ENCODE peak calls at places on chromosomes 4 and X, in five cellular contexts. L is HCT116, W is PC-3, M is OCI-LY7, I is GM23338. S is an unnamed sample. For H3K9me2, the result is how much of the 10 kb centered on the place peaks cover.

GRCh38 chr4:54229631-54230478 is 762 bp downstream of the PDGFRA start:
- DNase-seq in L (no peak), W (no peak), M (no peak), I (peak), S (peak)

GRCh38 chrX:104315555-104315954 is 60.8 kb upstream of the ESX1 start:
- DNase-seq in L (no peak), W (peak), M (no peak), I (no peak), S (peak)

GRCh38 chr4:179709961-179710624 is 2267.9 kb upstream of the AGA start:
- DNase-seq in L (no peak), W (no peak), M (no peak), I (peak), S (no peak)

GRCh38 chr4:95601342-95601741 is 52.6 kb upstream of the UNC5C start:
- DNase-seq in L (no peak), W (no peak), M (no peak), I (no peak), S (no peak)

GRCh38 chrX:40736170-40736505 is 796 bp upstream of the MED14 start:
- DNase-seq in L (no peak), W (peak), M (peak), I (no peak), S (no peak)

GRCh38 chr4:14178421-14178820 is 550.9 kb upstream of the BOD1L1 start:
- DNase-seq in L (no peak), W (peak), M (peak), I (peak), S (peak)

GRCh38 chr4:174107749-174108354 is 175.6 kb downstream of the FBXO8 start:
- DNase-seq in L (no peak), W (no peak), M (no peak), I (peak), S (no peak)

GRCh38 chr4:99722006-99722405 is 64.4 kb upstream of the C4orf54 start:
- DNase-seq in L (no peak), W (no peak), M (no peak), I (no peak), S (no peak)

GRCh38 chr4:87313756-87314155 is 8.9 kb downstream of the HSD17B13 start:
- DNase-seq in L (no peak), W (no peak), M (no peak), I (no peak), S (no peak)

GRCh38 chr4:16418814-16419213 is 192.5 kb upstream of the TAPT1 start:
- DNase-seq in L (no peak), W (peak), M (no peak), I (no peak), S (peak)

GRCh38 chr4:15544196-15544730 is 74.6 kb downstream of the CC2D2A start:
- DNase-seq in L (no peak), W (no peak), M (no peak), I (peak), S (no peak)

GRCh38 chrX:19912-20571 is 261.1 kb upstream of the PLCXD1 start:
- DNase-seq in L (no peak), W (peak), M (peak), I (peak), S (peak)

GRCh38 chrX:9670136-9670905 is 95.3 kb downstream of the GPR143 start:
- DNase-seq in L (no peak), W (no peak), M (no peak), I (no peak), S (peak)

GRCh38 chrX:21838937-21839333 is 482 bp upstream of the MBTPS2 start:
- DNase-seq in L (no peak), W (peak), M (peak), I (no peak), S (peak)

GRCh38 chr4:1097553-1097952 is 15.8 kb downstream of the RNF212 start:
- DNase-seq in L (no peak), W (no peak), M (no peak), I (no peak), S (no peak)

GRCh38 chr4:17662694-17663093 is 48.3 kb downstream of the MED28 start:
- DNase-seq in L (no peak), W (peak), M (no peak), I (no peak), S (peak)

GRCh38 chr4:7524841-7525240 is 90.1 kb upstream of the PSAPL1 start:
- DNase-seq in L (no peak), W (no peak), M (no peak), I (no peak), S (no peak)

GRCh38 chr4:97720869-97721432 is 422.3 kb downstream of the STPG2 start:
- DNase-seq in L (peak), W (peak), M (no peak), I (peak), S (no peak)

GRCh38 chr4:128141866-128142265 is 80.8 kb downstream of the LARP1B start:
- DNase-seq in L (no peak), W (no peak), M (no peak), I (no peak), S (no peak)

GRCh38 chrX:149495573-149496071 is 9.5 kb downstream of the IDS start:
- DNase-seq in L (peak), W (peak), M (no peak), I (no peak), S (peak)

GRCh38 chr4:52870225-52870624 is 8.1 kb downstream of the RASL11B start:
- DNase-seq in L (no peak), W (no peak), M (no peak), I (no peak), S (no peak)

GRCh38 chrX:109629310-109629709 is 4.3 kb upstream of the KCNE5 start:
- DNase-seq in L (no peak), W (no peak), M (no peak), I (no peak), S (no peak)

DNA sequence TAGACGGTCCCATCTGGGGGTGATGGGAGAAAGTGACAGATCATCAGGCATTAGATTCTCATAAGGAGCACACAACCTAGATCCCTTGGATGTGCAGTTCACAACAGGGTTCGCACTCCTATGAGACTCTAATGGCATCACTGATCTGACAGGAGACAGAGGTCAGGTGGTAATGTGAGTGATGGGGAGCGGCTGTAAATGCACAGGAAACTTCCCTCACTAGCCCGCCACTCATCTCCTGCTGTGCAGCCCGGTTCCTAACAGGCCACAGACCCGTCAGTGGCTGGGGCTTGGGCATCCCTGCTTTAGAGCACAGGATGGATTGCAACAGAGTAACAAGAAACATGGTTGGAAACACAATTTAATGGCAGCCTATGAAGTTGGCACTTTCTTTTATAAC is 172.6 kb upstream of the VCX3A start:
- DNase-seq in L (no peak), W (no peak), M (no peak), I (no peak), S (no peak)
- H3K9me2 ChIP-seq in L (under half), W (under half), M (under half), I (under half), S (under half)

GRCh38 chr4:125389713-125390112 is 75.0 kb downstream of the FAT4 start:
- DNase-seq in L (no peak), W (peak), M (no peak), I (no peak), S (peak)
- TF ChIP-seq EZH2phosphoT487 in L (no peak), W (no peak), M (no peak), I (no peak), S (no peak)

GRCh38 chr4:101331017-101331416 is 16.3 kb downstream of the PPP3CA start:
- DNase-seq in L (no peak), W (peak), M (no peak), I (no peak), S (peak)
- H3K9me2 ChIP-seq in L (under half), W (under half), M (under half), I (under half), S (under half)

DNA sequence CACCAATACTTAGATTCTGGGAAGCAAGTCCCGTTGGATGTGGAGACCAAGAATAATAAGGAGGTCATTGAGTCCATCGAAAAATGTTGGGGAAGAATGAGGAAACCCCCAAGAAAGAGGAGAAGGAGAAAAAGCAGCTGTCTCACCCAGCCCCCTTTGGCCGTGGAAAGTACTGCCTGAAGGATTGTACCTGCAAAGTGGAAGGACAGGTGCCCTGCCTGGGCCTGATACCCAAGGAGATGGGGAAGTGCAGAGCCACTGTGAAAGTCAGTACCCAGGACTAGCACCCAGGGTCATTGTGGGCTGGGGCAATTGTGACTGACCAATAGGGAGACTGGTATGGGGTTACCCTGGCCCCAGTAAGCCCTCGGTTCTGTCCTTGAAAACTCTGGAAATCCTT is 13.8 kb upstream of the CFAP299 start:
- DNase-seq in L (no peak), W (no peak), M (no peak), I (peak), S (no peak)
- TF ChIP-seq EZH2phosphoT487 in L (no peak), W (no peak), M (no peak), I (no peak), S (no peak)

GRCh38 chr4:33184684-33185083 is 2464.5 kb downstream of the PCDH7 start:
- DNase-seq in L (no peak), W (peak), M (no peak), I (no peak), S (no peak)

GRCh38 chr4:33193109-33193508 is 2472.9 kb downstream of the PCDH7 start:
- DNase-seq in L (no peak), W (no peak), M (no peak), I (no peak), S (no peak)

GRCh38 chr4:33187035-33187434 is 2466.9 kb downstream of the PCDH7 start:
- DNase-seq in L (no peak), W (no peak), M (no peak), I (no peak), S (no peak)

GRCh38 chr4:33188733-33189132 is 2468.6 kb downstream of the PCDH7 start:
- DNase-seq in L (no peak), W (no peak), M (no peak), I (no peak), S (no peak)

DNA sequence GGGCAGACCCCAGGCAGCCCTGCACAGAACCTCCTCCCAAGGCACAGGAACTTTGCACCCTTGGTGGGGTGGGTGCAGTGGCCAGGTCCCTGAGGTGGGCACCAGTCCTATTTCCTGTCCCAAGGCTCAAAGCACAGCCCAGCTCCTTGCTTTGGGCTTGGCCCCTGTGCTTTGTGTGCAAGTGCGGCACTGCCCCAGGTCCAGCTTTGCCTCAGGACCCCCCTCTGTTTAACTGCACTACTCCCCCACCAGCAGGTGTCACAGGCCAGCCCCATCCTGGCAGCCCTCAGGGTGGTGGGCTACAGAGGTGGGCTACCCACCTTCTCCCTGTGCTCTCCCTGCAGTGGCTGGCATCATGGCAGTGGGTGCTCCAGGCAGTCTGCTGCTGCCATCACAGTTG is 2469.0 kb downstream of the PCDH7 start:
- DNase-seq in L (no peak), W (no peak), M (no peak), I (no peak), S (no peak)
- H3K9me2 ChIP-seq in L (under half), W (under half), M (under half), I (under half), S (under half)

GRCh38 chr4:129342820-129343219 is 246.9 kb downstream of the C4orf33 start:
- DNase-seq in L (no peak), W (peak), M (no peak), I (no peak), S (peak)
- TF ChIP-seq EZH2phosphoT487 in L (no peak), W (no peak), M (no peak), I (no peak), S (no peak)

GRCh38 chr4:3410401-3411135 is 31.2 kb upstream of the HGFAC start:
- DNase-seq in L (no peak), W (no peak), M (no peak), I (no peak), S (no peak)
- H3K9me2 ChIP-seq in L (under half), W (under half), M (under half), I (under half), S (under half)

DNA sequence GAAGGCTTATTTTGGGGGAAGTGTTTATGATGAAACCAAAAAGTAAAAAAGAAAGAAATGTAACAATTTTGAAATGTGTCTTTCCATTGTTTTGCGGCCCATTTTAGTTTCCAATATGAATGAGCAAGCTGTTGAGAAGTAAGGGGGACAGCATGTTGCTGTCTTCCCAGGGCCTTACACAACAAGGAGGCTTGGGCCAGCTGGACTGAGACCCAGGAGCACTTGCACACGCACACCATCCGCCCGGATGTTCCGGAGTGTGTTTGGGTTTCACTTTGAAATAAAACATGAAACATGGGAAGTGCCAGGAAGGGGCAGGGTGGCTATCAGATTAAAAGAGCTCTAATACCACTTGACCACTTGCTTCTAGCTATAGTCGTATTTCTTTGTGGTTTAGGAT is 144.3 kb downstream of the NHS start:
- DNase-seq in L (no peak), W (no peak), M (no peak), I (no peak), S (peak)
- TF ChIP-seq EZH2phosphoT487 in L (no peak), W (no peak), M (no peak), I (no peak), S (no peak)

GRCh38 chr4:64617813-64618212 is 208.6 kb upstream of the TECRL start:
- DNase-seq in L (no peak), W (peak), M (no peak), I (peak), S (no peak)
- H3K9me2 ChIP-seq in L (under half), W (under half), M (under half), I (under half), S (under half)

GRCh38 chrX:36897690-36898089 is 110.5 kb upstream of the FAM47C start:
- DNase-seq in L (no peak), W (no peak), M (no peak), I (no peak), S (no peak)
- TF ChIP-seq EZH2phosphoT487 in L (no peak), W (no peak), M (no peak), I (no peak), S (no peak)